ENCODE peak calls at places on chromosome 13, in six cellular contexts. X is sigmoid colon; Y is stimulated activated CD4-positive, alpha-beta T cell treated with anti-CD3 and anti-CD28 coated beads, Interleukin-1b, Interleukin-23, amount 100 ng/mL, for 1 hour; J is activated T-helper 9 cell treated with anti-CD3 and anti-CD28 coated beads, Interleukin-2, amount 50 U/mL, for 16 hours; N is upper lobe of left lung; R is C1 segment of cervical spinal cord. D is an unnamed sample.

GRCh38 chr13:43529796-43530195 is 257.0 kb downstream of the ENOX1 start:
- DNase-seq in X (no peak), Y (no peak), J (no peak), N (no peak), R (no peak), D (no peak)

GRCh38 chr13:46796129-46796514 is 839 bp downstream of the ESD start:
- DNase-seq in X (no peak), Y (no peak), J (no peak), N (no peak), R (no peak), D (no peak)

GRCh38 chr13:77067519-77067918 is 40.6 kb upstream of the FBXL3 start:
- DNase-seq in X (no peak), Y (no peak), J (no peak), N (no peak), R (no peak), D (no peak)

GRCh38 chr13:29878101-29878500 is 27.7 kb upstream of the UBL3 start:
- DNase-seq in X (no peak), Y (no peak), J (no peak), N (no peak), R (no peak), D (no peak)

GRCh38 chr13:106493569-106493968 is 41.9 kb downstream of the EFNB2 start:
- DNase-seq in X (no peak), Y (no peak), J (no peak), N (peak), R (no peak), D (no peak)

GRCh38 chr13:44474122-44474910 is 100.7 kb downstream of the SERP2 start:
- DNase-seq in X (no peak), Y (no peak), J (no peak), N (no peak), R (no peak), D (no peak)

GRCh38 chr13:24680921-24681585 is 845 bp downstream of the ATP12A start:
- DNase-seq in X (no peak), Y (no peak), J (no peak), N (no peak), R (no peak), D (no peak)

GRCh38 chr13:29676535-29676934 is 81.0 kb upstream of the SLC7A1 start:
- DNase-seq in X (no peak), Y (no peak), J (no peak), N (no peak), R (no peak), D (no peak)

GRCh38 chr13:60169239-60170031 is 5.7 kb upstream of the DIAPH3 start:
- DNase-seq in X (no peak), Y (no peak), J (no peak), N (no peak), R (no peak), D (no peak)

GRCh38 chr13:84591444-84591843 is 709.2 kb upstream of the SLITRK1 start:
- DNase-seq in X (no peak), Y (no peak), J (no peak), N (no peak), R (no peak), D (no peak)

GRCh38 chr13:40476175-40476958 is 190.1 kb downstream of the FOXO1 start:
- DNase-seq in X (no peak), Y (no peak), J (no peak), N (no peak), R (no peak), D (no peak)

GRCh38 chr13:27549406-27549981 is 70.8 kb downstream of the LNX2 start:
- DNase-seq in X (no peak), Y (no peak), J (no peak), N (no peak), R (no peak), D (no peak)

GRCh38 chr13:92463134-92463533 is 763.5 kb upstream of the GPC6 start:
- DNase-seq in X (no peak), Y (no peak), J (no peak), N (no peak), R (no peak), D (no peak)

GRCh38 chr13:110713981-110714797 is 689 bp downstream of the ING1 start:
- DNase-seq in X (peak), Y (peak), J (peak), N (peak), R (peak), D (peak)

GRCh38 chr13:109720758-109721184 is 65.6 kb downstream of the IRS2 start:
- DNase-seq in X (no peak), Y (no peak), J (no peak), N (no peak), R (no peak), D (no peak)

GRCh38 chr13:75636339-75637095 is 387 bp downstream of the LMO7 start:
- DNase-seq in X (no peak), Y (no peak), J (peak), N (peak), R (peak), D (no peak)

GRCh38 chr13:51995677-51996551 is 15.3 kb downstream of the ATP7B start:
- DNase-seq in X (no peak), Y (no peak), J (no peak), N (peak), R (no peak), D (no peak)

GRCh38 chr13:49670828-49671227 is 20.5 kb downstream of the EBPL start:
- DNase-seq in X (no peak), Y (no peak), J (no peak), N (no peak), R (no peak), D (no peak)

GRCh38 chr13:102402292-102402691 is 444 bp upstream of the FGF14 start:
- DNase-seq in X (peak), Y (no peak), J (peak), N (peak), R (peak), D (peak)

GRCh38 chr13:31011193-31011860 is 78.9 kb downstream of the TEX26 start:
- DNase-seq in X (no peak), Y (no peak), J (no peak), N (no peak), R (no peak), D (no peak)

GRCh38 chr13:43805681-43806128 is 18.9 kb upstream of the ENOX1 start:
- DNase-seq in X (no peak), Y (no peak), J (no peak), N (no peak), R (no peak), D (no peak)

GRCh38 chr13:23673354-23673753 is 103.1 kb downstream of the TNFRSF19 start:
- DNase-seq in X (no peak), Y (no peak), J (no peak), N (no peak), R (no peak), D (no peak)